ENCODE peak calls at places on chromosomes 13 and 19, in eight cellular contexts. P, K, O, H, G, E, V and J are unnamed samples.

GRCh38 chr13:44197791-44198770 is 175.5 kb upstream of the SERP2 start:
- DNase-seq in E (no peak), G (no peak), H (peak), O (no peak), V (no peak), P (no peak), K (no peak), J (peak)

GRCh38 chr13:72146816-72147215 is 279.8 kb upstream of the DACH1 start:
- DNase-seq in K (no peak), H (no peak), P (no peak), E (no peak), V (no peak), O (no peak), G (no peak), J (no peak)

GRCh38 chr13:48535791-48536190 is 2.9 kb upstream of the RCBTB2 start:
- DNase-seq in K (no peak), O (no peak), E (no peak), H (no peak), P (no peak), V (no peak), G (no peak), J (no peak)

GRCh38 chr19:56476671-56477428 is at the start of gene ZNF667:
- DNase-seq in K (peak), H (no peak), E (no peak), G (peak), P (peak), V (no peak), O (peak), J (peak)

GRCh38 chr19:5672708-5673459 is 7.4 kb downstream of the MICOS13 start:
- DNase-seq in O (no peak), G (no peak), K (no peak), V (no peak), P (no peak), H (no peak), E (no peak), J (no peak)

GRCh38 chr13:26961890-26962615 is 201.5 kb upstream of the GPR12 start:
- DNase-seq in K (no peak), H (no peak), P (no peak), E (peak), V (no peak), G (no peak), O (no peak), J (no peak)

GRCh38 chr19:18023596-18024212 is 15.7 kb downstream of the ARRDC2 start:
- DNase-seq in V (no peak), H (no peak), K (peak), G (peak), O (peak), E (peak), P (peak), J (peak)

GRCh38 chr13:43478178-43478577 is 308.6 kb downstream of the ENOX1 start:
- DNase-seq in E (no peak), G (no peak), P (peak), K (no peak), O (no peak), V (no peak), H (no peak), J (no peak)

GRCh38 chr13:46142692-46143238 is 37.9 kb upstream of the CPB2 start:
- DNase-seq in V (no peak), G (no peak), P (no peak), H (no peak), E (no peak), O (no peak), K (no peak), J (no peak)

GRCh38 chr13:24284876-24285275 is 24.5 kb upstream of the C1QTNF9 start:
- DNase-seq in P (no peak), K (no peak), G (no peak), E (no peak), O (no peak), V (no peak), H (no peak), J (no peak)

GRCh38 chr13:89324582-89324981 is 1653.4 kb downstream of the SLITRK5 start:
- DNase-seq in P (no peak), V (no peak), E (no peak), O (no peak), H (no peak), K (no peak), G (no peak), J (no peak)

GRCh38 chr13:25657062-25657588 is 285.4 kb downstream of the ATP8A2 start:
- DNase-seq in O (no peak), P (no peak), V (peak), H (no peak), K (no peak), G (no peak), E (no peak), J (no peak)

GRCh38 chr13:69882451-69882850 is 225.2 kb upstream of the ATXN8OS start:
- DNase-seq in V (no peak), H (no peak), O (no peak), E (no peak), P (no peak), K (no peak), G (no peak), J (no peak)

GRCh38 chr13:23722726-23723453 is 152.7 kb downstream of the TNFRSF19 start:
- DNase-seq in K (no peak), E (no peak), V (no peak), P (no peak), G (no peak), O (no peak), H (no peak), J (no peak)

GRCh38 chr13:21546372-21546771 is 57.6 kb downstream of the MICU2 start:
- DNase-seq in G (no peak), E (no peak), P (no peak), V (no peak), K (no peak), H (no peak), O (no peak), J (no peak)

GRCh38 chr13:107216046-107216715 is 648.2 kb upstream of the ARGLU1 start:
- DNase-seq in P (no peak), E (no peak), V (no peak), O (no peak), K (no peak), G (no peak), H (no peak), J (no peak)

GRCh38 chr19:29546583-29547190 is 20.9 kb downstream of the VSTM2B start:
- DNase-seq in V (no peak), K (peak), E (no peak), G (no peak), P (no peak), H (no peak), O (peak), J (no peak)

GRCh38 chr19:48739835-48740704 is at the start of gene RASIP1:
- DNase-seq in K (peak), V (no peak), G (peak), O (peak), H (no peak), E (peak), P (peak), J (no peak)

GRCh38 chr13:63307239-63307638 is 1891.6 kb upstream of the PCDH20 start:
- DNase-seq in E (peak), K (no peak), G (no peak), O (no peak), V (no peak), H (no peak), P (peak), J (no peak)

GRCh38 chr13:31588331-31588730 is 151.0 kb upstream of the RXFP2 start:
- DNase-seq in P (no peak), G (no peak), V (peak), K (no peak), E (no peak), H (no peak), O (no peak), J (no peak)

GRCh38 chr13:57557979-57558529 is 73.5 kb upstream of the PCDH17 start:
- DNase-seq in K (no peak), E (no peak), H (no peak), O (no peak), V (no peak), P (peak), G (no peak), J (no peak)
- TF ChIP-seq CTCF in K (no peak), E (no peak), H (no peak), O (no peak), V (peak), P (peak), G (no peak), J (no peak)

GRCh38 chr19:45402469-45403070 is 2.3 kb downstream of the PPP1R13L start:
- DNase-seq in V (peak), P (peak), O (peak), E (peak), K (peak), H (peak), G (peak), J (no peak)
- TF ChIP-seq CTCF in V (peak), P (peak), O (peak), E (peak), K (peak), H (peak), G (peak), J (peak)

DNA sequence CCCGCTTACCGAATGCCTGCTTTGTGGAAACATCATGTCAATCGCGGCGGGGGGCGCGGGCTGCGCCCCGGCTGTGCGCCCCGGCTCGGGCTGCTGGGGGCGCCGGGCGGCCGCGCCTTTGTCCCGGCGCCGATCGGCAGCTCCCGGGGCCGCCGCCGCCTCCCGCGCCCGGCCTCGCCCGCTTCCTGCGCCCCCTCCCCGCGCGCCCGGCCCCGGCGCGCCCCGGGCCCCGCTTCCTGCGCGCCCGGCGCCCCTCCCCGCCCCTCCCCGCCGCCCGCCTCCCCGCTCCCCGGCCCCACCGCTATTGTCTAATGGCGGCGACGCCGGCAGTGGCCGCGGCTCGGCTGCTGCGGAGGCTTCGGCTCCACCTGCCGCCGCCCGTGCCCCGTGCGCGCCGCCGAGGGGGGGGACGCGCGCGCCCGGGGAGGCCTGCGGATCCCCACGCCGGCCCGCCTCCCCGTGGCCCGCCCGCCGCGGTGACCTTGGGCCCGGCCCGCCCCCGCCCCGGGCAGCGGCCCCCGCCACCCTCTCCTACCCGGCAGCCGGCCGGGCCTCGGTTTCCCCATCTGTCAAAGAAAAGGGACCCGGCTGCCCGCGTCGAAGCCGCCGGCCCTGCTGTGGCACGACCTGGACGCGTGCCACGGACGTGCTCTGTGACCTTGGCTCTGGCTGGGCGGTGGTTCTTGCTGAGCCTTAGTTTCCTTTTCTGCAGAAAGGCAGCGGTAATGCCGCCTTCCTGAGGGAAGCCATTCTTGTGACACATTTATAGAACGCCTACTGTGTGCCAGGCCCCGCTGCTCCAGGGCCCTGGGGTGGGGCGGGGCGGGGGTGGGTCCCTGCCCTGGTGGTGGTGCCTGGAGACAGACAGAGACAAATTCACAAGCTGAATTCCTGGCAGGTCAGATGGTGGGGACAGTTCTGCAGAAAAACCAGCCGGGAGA is at the start of gene TLE5:
- DNase-seq in V (peak), H (peak), P (peak), O (peak), G (peak), K (peak), E (peak), J (peak)
- TF ChIP-seq CTCF in V (no peak), H (no peak), P (no peak), O (no peak), G (peak), K (no peak), E (peak), J (no peak)

DNA sequence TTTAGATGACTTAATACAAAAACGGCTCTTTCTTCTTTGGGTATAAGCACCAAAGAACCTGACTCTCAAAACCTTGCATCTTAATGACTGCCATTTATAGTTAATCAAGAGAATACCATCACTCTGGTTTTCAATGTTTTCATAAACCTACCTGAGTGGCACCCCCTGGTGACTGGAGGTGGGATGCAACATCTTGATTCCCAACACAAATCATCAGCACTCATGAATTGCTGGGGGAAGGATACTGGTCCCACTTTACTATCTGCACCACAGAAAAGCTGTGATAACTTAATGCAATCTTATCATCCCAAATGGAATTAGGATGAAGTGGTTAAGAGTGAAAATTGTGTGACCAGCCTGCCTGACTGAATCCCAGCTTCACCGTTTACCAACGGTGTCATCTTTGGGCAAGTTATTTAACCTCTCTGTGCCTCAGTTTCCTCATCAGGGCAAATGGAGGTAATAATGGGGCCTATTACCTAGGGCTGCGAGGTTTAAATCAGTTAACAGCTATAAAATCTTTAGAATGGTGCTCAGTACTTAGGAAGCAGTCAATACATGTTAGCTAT is 366.4 kb downstream of the KLF12 start:
- DNase-seq in G (no peak), K (no peak), E (no peak), V (no peak), H (peak), P (no peak), O (no peak), J (peak)
- TF ChIP-seq CTCF in G (peak), K (peak), E (no peak), V (peak), H (peak), P (peak), O (peak), J (peak)

GRCh38 chr19:51904331-51905165 is at the start of gene ZNF649:
- DNase-seq in O (peak), K (peak), E (peak), P (peak), H (peak), V (peak), G (peak), J (peak)
- TF ChIP-seq CTCF in O (no peak), K (no peak), E (no peak), P (no peak), H (no peak), V (no peak), G (peak), J (no peak)